ENCODE peak calls at places on chromosome 3, in four cellular contexts. C is GM23248, K is neuronal stem cell, G is BE2C. U is an unnamed sample.

GRCh38 chr3:100650651-100651611 is 41.5 kb downstream of the ADGRG7 start:
- DNase-seq in K (no peak), C (peak; percentile 89), G (no peak), U (no peak)

GRCh38 chr3:12963869-12964712 is 109.1 kb downstream of the IQSEC1 start:
- DNase-seq in K (no peak), C (no peak), G (no peak), U (no peak)

GRCh38 chr3:134795776-134796312 is 784 bp downstream of the EPHB1 start:
- DNase-seq in C (peak; percentile 71), G (no peak), K (peak; percentile 40), U (no peak)

GRCh38 chr3:109224333-109224732 is 87.8 kb downstream of the C3orf85 start:
- DNase-seq in C (no peak), K (no peak), G (no peak), U (peak; percentile 40)

GRCh38 chr3:156837130-156837529 is 11.0 kb downstream of the LEKR1 start:
- DNase-seq in K (no peak), C (peak; percentile 77), G (no peak), U (no peak)

GRCh38 chr3:93904568-93904967 is 69.1 kb downstream of the PROS1 start:
- DNase-seq in G (no peak), C (no peak), K (no peak), U (no peak)

GRCh38 chr3:27089063-27089462 is 280.1 kb downstream of the NEK10 start:
- DNase-seq in C (peak; percentile 7), G (no peak), K (no peak), U (no peak)

GRCh38 chr3:40079203-40079844 is 230.2 kb upstream of the EIF1B start:
- DNase-seq in C (peak; percentile 83), G (no peak), K (no peak), U (no peak)

DNA sequence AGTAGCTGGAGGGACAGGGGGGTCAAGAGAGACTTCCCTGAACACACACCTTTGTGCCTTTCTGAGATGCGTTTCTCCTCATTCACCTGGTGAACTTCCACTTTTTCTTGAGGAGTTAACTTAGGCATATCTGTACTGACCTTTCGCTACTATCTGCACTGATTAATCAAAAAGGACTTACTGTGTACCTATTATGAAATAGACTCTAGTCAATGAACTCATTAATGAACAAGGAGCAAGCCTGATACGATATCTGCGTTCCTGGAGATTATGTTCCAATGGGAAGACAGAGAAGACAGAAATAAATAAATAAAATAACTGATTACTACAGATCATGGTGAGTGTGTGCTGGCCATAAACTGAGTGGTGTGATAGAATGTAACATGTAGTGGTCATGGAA is 157.2 kb upstream of the TBL1XR1 start:
- DNase-seq in K (no peak), C (no peak), G (no peak), U (no peak)
- H3K4me1 ChIP-seq in K (peaks cover 23% of the 10 kb centered on the region), C (peaks cover 24% of the 10 kb centered on the region), G (peaks cover 23% of the 10 kb centered on the region), U (peaks cover 33% of the 10 kb centered on the region)

DNA sequence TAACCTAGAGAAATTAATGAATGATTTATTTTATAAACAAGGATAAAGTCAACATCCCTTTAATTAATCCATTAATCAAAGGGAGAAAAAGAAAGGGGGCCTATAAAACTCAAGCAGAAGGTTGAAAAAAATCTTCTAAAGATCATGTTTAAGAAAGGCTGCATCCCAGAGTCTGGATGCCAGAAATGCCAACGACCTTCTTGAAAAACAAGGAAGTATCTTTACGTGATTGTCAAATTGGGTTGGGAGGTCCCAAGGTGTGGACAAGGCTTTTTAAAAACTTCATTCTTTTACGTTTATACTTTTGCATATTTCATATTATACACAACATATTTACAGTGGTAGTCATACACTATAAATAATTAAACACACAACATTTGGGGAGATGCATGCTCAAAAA is 1.6 kb downstream of the GOLGB1 start:
- DNase-seq in K (no peak), C (peak; percentile 28), G (no peak), U (no peak)
- H3K4me3 ChIP-seq in K (peak overlapping the region; percentile 69), C (peak overlapping the region; percentile 93), G (no peak overlapping the region), U (peak overlapping the region; percentile 94)

DNA sequence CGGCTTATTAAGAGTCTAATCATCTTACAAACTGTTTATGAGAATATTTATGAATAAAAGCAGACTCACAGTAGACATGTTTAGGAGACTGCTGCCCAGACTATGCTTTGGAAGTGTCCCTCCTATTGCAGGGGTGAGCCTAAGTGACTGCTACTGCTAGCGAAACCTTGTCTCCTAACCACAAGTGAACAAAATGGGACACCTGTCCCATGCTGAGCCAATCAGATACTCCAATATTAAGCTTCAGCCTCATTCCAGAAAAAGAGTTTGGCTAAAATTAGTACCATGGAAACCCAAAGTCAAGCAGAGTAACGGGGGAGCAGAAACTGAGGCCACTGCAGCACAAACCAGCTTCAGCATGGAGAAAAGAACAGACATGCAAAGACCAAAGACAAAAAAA is 4.6 kb downstream of the DENND6A start:
- DNase-seq in C (no peak), G (no peak), K (no peak), U (no peak)
- H3K4me1 ChIP-seq in C (peaks cover 13% of the 10 kb centered on the region), G (no peaks in the 10 kb centered on the region), K (peaks cover 4% of the 10 kb centered on the region), U (peaks cover 12% of the 10 kb centered on the region)

GRCh38 chr3:15354485-15354884 is 22.1 kb upstream of the SH3BP5 start:
- DNase-seq in G (no peak), K (no peak), C (no peak), U (no peak)

GRCh38 chr3:15361494-15362214 is 29.3 kb upstream of the SH3BP5 start:
- DNase-seq in G (peak; percentile 21), K (peak; percentile 21), C (peak; percentile 80), U (no peak)

GRCh38 chr3:15360786-15361493 is 28.6 kb upstream of the SH3BP5 start:
- DNase-seq in K (no peak), G (no peak), C (peak; percentile 72), U (no peak)

GRCh38 chr3:15359677-15360397 is 27.5 kb upstream of the SH3BP5 start:
- DNase-seq in K (no peak), C (peak; percentile 44), G (no peak), U (no peak)

GRCh38 chr3:15356186-15356585 is 23.8 kb upstream of the SH3BP5 start:
- DNase-seq in K (no peak), C (no peak), G (no peak), U (no peak)
- H3K4me3 ChIP-seq in K (no peak overlapping the region), C (no peak overlapping the region), G (no peak overlapping the region), U (no peak overlapping the region)

DNA sequence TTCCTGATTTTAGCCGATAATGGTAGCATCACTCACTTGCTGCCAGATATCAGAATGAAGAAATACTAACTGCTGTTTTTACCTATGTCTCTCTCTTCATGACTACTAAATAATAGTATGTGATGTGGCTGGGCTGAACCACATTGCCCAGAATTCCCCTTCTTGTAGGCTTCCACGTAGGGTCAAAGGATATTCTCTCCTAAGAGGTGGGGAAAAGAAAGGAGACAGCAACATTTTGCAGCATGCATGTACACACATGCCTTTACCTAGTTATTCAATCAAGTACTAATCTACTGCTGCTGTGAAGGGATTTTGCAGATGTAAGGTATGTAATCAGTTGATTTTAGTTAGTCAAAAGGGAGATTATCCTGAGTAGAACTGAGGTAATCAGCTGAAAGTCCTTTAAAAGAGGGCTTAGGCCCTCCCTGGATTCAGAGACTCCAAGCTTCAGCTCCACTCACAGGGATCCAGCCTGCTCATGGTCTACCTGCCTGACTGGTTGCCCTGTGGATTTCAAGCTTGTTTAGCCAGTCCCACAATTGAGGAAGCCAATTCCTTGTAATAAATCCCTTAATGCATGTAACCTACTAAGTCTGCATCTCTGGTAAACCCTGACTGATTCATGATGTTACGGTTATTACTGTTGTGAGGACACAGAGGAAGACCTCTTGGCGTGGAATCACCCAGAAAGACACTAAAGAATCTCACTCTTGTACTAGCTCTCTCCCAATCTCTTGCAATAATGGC is 20.4 kb downstream of the PLD1 start:
- DNase-seq in C (no peak), G (no peak), K (no peak), U (no peak)
- H3K4me1 ChIP-seq in C (peaks cover 16% of the 10 kb centered on the region), G (no peaks in the 10 kb centered on the region), K (peaks cover 10% of the 10 kb centered on the region), U (peaks cover 8% of the 10 kb centered on the region)

GRCh38 chr3:42946050-42946449 is 33.1 kb upstream of the GASK1A start:
- DNase-seq in K (no peak), G (no peak), C (no peak), U (no peak)
- H3K4me3 ChIP-seq in K (no peak overlapping the region), G (no peak overlapping the region), C (no peak overlapping the region), U (no peak overlapping the region)